ENCODE peak calls at places on chromosome 18, in six cellular contexts. One of them, this sample, is unnamed.

GRCh38 chr18:41391616-41392610 is 563.1 kb upstream of the PIK3C3 start:
- DNase-seq in stromal cell of bone marrow: peak; percentile 11
- DNase-seq in heart right ventricle: peak; percentile 54
- DNase-seq in iPS-NIHi11: peak; percentile 60
- DNase-seq in heart left ventricle: peak; percentile 7
- DNase-seq in GM12865: peak; percentile 12
- DNase-seq in this sample: peak; percentile 39

GRCh38 chr18:66695281-66695680 is 91.4 kb upstream of the CDH19 start:
- DNase-seq in stromal cell of bone marrow: no peak
- DNase-seq in heart right ventricle: no peak
- DNase-seq in iPS-NIHi11: no peak
- DNase-seq in heart left ventricle: no peak
- DNase-seq in GM12865: no peak
- DNase-seq in this sample: no peak

GRCh38 chr18:12598181-12598921 is 59.6 kb downstream of the SPIRE1 start:
- DNase-seq in stromal cell of bone marrow: no peak
- DNase-seq in heart right ventricle: no peak
- DNase-seq in iPS-NIHi11: no peak
- DNase-seq in heart left ventricle: no peak
- DNase-seq in GM12865: peak; percentile 13
- DNase-seq in this sample: no peak

GRCh38 chr18:708096-708495 is 4.3 kb downstream of the ENOSF1 start:
- DNase-seq in stromal cell of bone marrow: no peak
- DNase-seq in heart right ventricle: no peak
- DNase-seq in iPS-NIHi11: no peak
- DNase-seq in heart left ventricle: no peak
- DNase-seq in GM12865: peak; percentile 26
- DNase-seq in this sample: no peak

GRCh38 chr18:28831476-28831875 is 654.5 kb upstream of the CDH2 start:
- DNase-seq in stromal cell of bone marrow: peak; percentile 12
- DNase-seq in heart right ventricle: no peak
- DNase-seq in iPS-NIHi11: no peak
- DNase-seq in heart left ventricle: no peak
- DNase-seq in GM12865: no peak
- DNase-seq in this sample: no peak

GRCh38 chr18:13436596-13436995 is 218.0 kb downstream of the LDLRAD4 start:
- DNase-seq in stromal cell of bone marrow: no peak
- DNase-seq in heart right ventricle: no peak
- DNase-seq in iPS-NIHi11: no peak
- DNase-seq in heart left ventricle: no peak
- DNase-seq in GM12865: no peak
- DNase-seq in this sample: no peak

GRCh38 chr18:10051877-10052631 is 138.2 kb downstream of the VAPA start:
- DNase-seq in stromal cell of bone marrow: no peak
- DNase-seq in heart right ventricle: no peak
- DNase-seq in iPS-NIHi11: no peak
- DNase-seq in heart left ventricle: peak; percentile 50
- DNase-seq in GM12865: no peak
- DNase-seq in this sample: no peak

GRCh38 chr18:79806976-79807841 is 9.5 kb downstream of the KCNG2 start:
- DNase-seq in stromal cell of bone marrow: no peak
- DNase-seq in heart right ventricle: no peak
- DNase-seq in iPS-NIHi11: no peak
- DNase-seq in heart left ventricle: no peak
- DNase-seq in GM12865: no peak
- DNase-seq in this sample: no peak

GRCh38 chr18:54090856-54091255 is 133.6 kb downstream of the MBD2 start:
- DNase-seq in stromal cell of bone marrow: no peak
- DNase-seq in heart right ventricle: no peak
- DNase-seq in iPS-NIHi11: no peak
- DNase-seq in heart left ventricle: no peak
- DNase-seq in GM12865: peak; percentile 8
- DNase-seq in this sample: no peak

GRCh38 chr18:76491801-76492668 is 3.0 kb downstream of the ZNF516 start:
- DNase-seq in stromal cell of bone marrow: no peak
- DNase-seq in heart right ventricle: peak; percentile 41
- DNase-seq in iPS-NIHi11: peak; percentile 37
- DNase-seq in heart left ventricle: peak; percentile 36
- DNase-seq in GM12865: peak; percentile 45
- DNase-seq in this sample: no peak

GRCh38 chr18:56575819-56576663 is 62.4 kb downstream of the TXNL1 start:
- DNase-seq in stromal cell of bone marrow: peak; percentile 50
- DNase-seq in heart right ventricle: no peak
- DNase-seq in iPS-NIHi11: peak; percentile 45
- DNase-seq in heart left ventricle: peak; percentile 45
- DNase-seq in GM12865: peak; percentile 51
- DNase-seq in this sample: peak; percentile 13

GRCh38 chr18:69784840-69785239 is 162.8 kb downstream of the CD226 start:
- DNase-seq in stromal cell of bone marrow: no peak
- DNase-seq in heart right ventricle: no peak
- DNase-seq in iPS-NIHi11: no peak
- DNase-seq in heart left ventricle: no peak
- DNase-seq in GM12865: no peak
- DNase-seq in this sample: no peak

GRCh38 chr18:24212939-24213338 is 74.1 kb downstream of the CABYR start:
- DNase-seq in stromal cell of bone marrow: no peak
- DNase-seq in heart right ventricle: no peak
- DNase-seq in iPS-NIHi11: no peak
- DNase-seq in heart left ventricle: no peak
- DNase-seq in GM12865: no peak
- DNase-seq in this sample: no peak

GRCh38 chr18:8242306-8242705 is 366.9 kb upstream of the RAB12 start:
- DNase-seq in stromal cell of bone marrow: no peak
- DNase-seq in heart right ventricle: no peak
- DNase-seq in iPS-NIHi11: no peak
- DNase-seq in heart left ventricle: no peak
- DNase-seq in GM12865: no peak
- DNase-seq in this sample: no peak

GRCh38 chr18:10419420-10420103 is 34.9 kb upstream of the APCDD1 start:
- DNase-seq in stromal cell of bone marrow: no peak
- DNase-seq in heart right ventricle: no peak
- DNase-seq in iPS-NIHi11: no peak
- DNase-seq in heart left ventricle: no peak
- DNase-seq in GM12865: no peak
- DNase-seq in this sample: no peak

GRCh38 chr18:23838801-23839366 is 149.6 kb downstream of the LAMA3 start:
- DNase-seq in stromal cell of bone marrow: no peak
- DNase-seq in heart right ventricle: no peak
- DNase-seq in iPS-NIHi11: no peak
- DNase-seq in heart left ventricle: no peak
- DNase-seq in GM12865: peak; percentile 42
- DNase-seq in this sample: no peak

GRCh38 chr18:56541340-56541739 is 97.1 kb downstream of the TXNL1 start:
- DNase-seq in stromal cell of bone marrow: no peak
- DNase-seq in heart right ventricle: no peak
- DNase-seq in iPS-NIHi11: no peak
- DNase-seq in heart left ventricle: no peak
- DNase-seq in GM12865: no peak
- DNase-seq in this sample: no peak

GRCh38 chr18:25295624-25296138 is 56.3 kb downstream of the ZNF521 start:
- DNase-seq in stromal cell of bone marrow: no peak
- DNase-seq in heart right ventricle: no peak
- DNase-seq in iPS-NIHi11: no peak
- DNase-seq in heart left ventricle: no peak
- DNase-seq in GM12865: no peak
- DNase-seq in this sample: no peak

This sample was measured in NT2/D1.